ENCODE peak calls at places on chromosomes 3 and 15, in four cellular contexts. One of them, this sample, is unnamed.

GRCh38 chr3:43693594-43693993 is 2.9 kb downstream of the ABHD5 start:
- DNase-seq in K562: no peak
- DNase-seq in NT2/D1: no peak
- DNase-seq in neural progenitor cell: no peak
- DNase-seq in this sample: no peak

GRCh38 chr15:90062023-90062728 is 40.1 kb downstream of the IDH2 start:
- DNase-seq in K562: peak
- DNase-seq in NT2/D1: peak
- DNase-seq in neural progenitor cell: peak
- DNase-seq in this sample: peak

GRCh38 chr3:169668957-169669681 is 5.6 kb upstream of the MECOM start:
- DNase-seq in K562: peak
- DNase-seq in NT2/D1: no peak
- DNase-seq in neural progenitor cell: peak
- DNase-seq in this sample: peak

GRCh38 chr3:147554332-147554731 is 145.2 kb downstream of the ZIC1 start:
- DNase-seq in K562: no peak
- DNase-seq in NT2/D1: no peak
- DNase-seq in neural progenitor cell: no peak
- DNase-seq in this sample: no peak

GRCh38 chr15:30990451-30991300 is 752 bp downstream of the MTMR10 start:
- DNase-seq in K562: peak
- DNase-seq in NT2/D1: no peak
- DNase-seq in neural progenitor cell: peak
- DNase-seq in this sample: no peak

GRCh38 chr3:23923786-23924185 is 6.9 kb downstream of the RPL15 start:
- DNase-seq in K562: peak
- DNase-seq in NT2/D1: no peak
- DNase-seq in neural progenitor cell: no peak
- DNase-seq in this sample: no peak

GRCh38 chr3:50248387-50248786 is 12.4 kb downstream of the GNAI2 start:
- DNase-seq in K562: no peak
- DNase-seq in NT2/D1: no peak
- DNase-seq in neural progenitor cell: no peak
- DNase-seq in this sample: peak

GRCh38 chr3:15941958-15942357 is 144.2 kb upstream of the ANKRD28 start:
- DNase-seq in K562: no peak
- DNase-seq in NT2/D1: no peak
- DNase-seq in neural progenitor cell: no peak
- DNase-seq in this sample: no peak

GRCh38 chr3:194555175-194556062 is 68.6 kb upstream of the ATP13A3 start:
- DNase-seq in K562: no peak
- DNase-seq in NT2/D1: no peak
- DNase-seq in neural progenitor cell: no peak
- DNase-seq in this sample: no peak

GRCh38 chr15:25775317-25775912 is 87.7 kb downstream of the ATP10A start:
- DNase-seq in K562: no peak
- DNase-seq in NT2/D1: peak
- DNase-seq in neural progenitor cell: peak
- DNase-seq in this sample: peak

GRCh38 chr15:61812476-61812875 is 247.8 kb downstream of the VPS13C start:
- DNase-seq in K562: no peak
- DNase-seq in NT2/D1: no peak
- DNase-seq in neural progenitor cell: no peak
- DNase-seq in this sample: no peak

GRCh38 chr15:82663186-82663600 is 16.0 kb upstream of the CPEB1 start:
- DNase-seq in K562: peak
- DNase-seq in NT2/D1: peak
- DNase-seq in neural progenitor cell: peak
- DNase-seq in this sample: peak

GRCh38 chr3:49500408-49501257 is 30.6 kb downstream of the DAG1 start:
- DNase-seq in K562: peak
- DNase-seq in NT2/D1: no peak
- DNase-seq in neural progenitor cell: no peak
- DNase-seq in this sample: no peak

GRCh38 chr3:134885877-134886621 is 91.0 kb downstream of the EPHB1 start:
- DNase-seq in K562: no peak
- DNase-seq in NT2/D1: no peak
- DNase-seq in neural progenitor cell: no peak
- DNase-seq in this sample: no peak

GRCh38 chr15:59180946-59181345 is 25.7 kb upstream of the LDHAL6B start:
- DNase-seq in K562: no peak
- DNase-seq in NT2/D1: no peak
- DNase-seq in neural progenitor cell: no peak
- DNase-seq in this sample: no peak

GRCh38 chr3:78725703-78726246 is 1042.0 kb downstream of the ROBO1 start:
- DNase-seq in K562: no peak
- DNase-seq in NT2/D1: no peak
- DNase-seq in neural progenitor cell: no peak
- DNase-seq in this sample: no peak

GRCh38 chr3:152335273-152335672 is 66.5 kb downstream of the MBNL1 start:
- DNase-seq in K562: no peak
- DNase-seq in NT2/D1: no peak
- DNase-seq in neural progenitor cell: no peak
- DNase-seq in this sample: no peak

GRCh38 chr3:48155122-48155521 is 33.1 kb downstream of the CDC25A start:
- DNase-seq in K562: no peak
- DNase-seq in NT2/D1: no peak
- DNase-seq in neural progenitor cell: no peak
- DNase-seq in this sample: no peak

GRCh38 chr3:13138566-13139145 is 65.4 kb upstream of the IQSEC1 start:
- DNase-seq in K562: no peak
- DNase-seq in NT2/D1: no peak
- DNase-seq in neural progenitor cell: no peak
- DNase-seq in this sample: peak

GRCh38 chr15:91412529-91412928 is 312.5 kb downstream of the SV2B start:
- DNase-seq in K562: no peak
- DNase-seq in NT2/D1: no peak
- DNase-seq in neural progenitor cell: no peak
- DNase-seq in this sample: no peak

GRCh38 chr3:13452490-13453335 is 27.4 kb upstream of the HDAC11 start:
- DNase-seq in K562: peak
- DNase-seq in NT2/D1: peak
- DNase-seq in neural progenitor cell: peak
- DNase-seq in this sample: no peak

GRCh38 chr3:51710631-51711351 is 3.9 kb downstream of the GRM2 start:
- DNase-seq in K562: no peak
- DNase-seq in NT2/D1: no peak
- DNase-seq in neural progenitor cell: peak
- DNase-seq in this sample: peak

GRCh38 chr3:170907519-170908234 is 760 bp downstream of the EIF5A2 start:
- DNase-seq in K562: peak
- DNase-seq in NT2/D1: no peak
- DNase-seq in neural progenitor cell: peak
- DNase-seq in this sample: peak

GRCh38 chr3:53084310-53085001 is 38.6 kb upstream of the SFMBT1 start:
- DNase-seq in K562: peak
- DNase-seq in NT2/D1: no peak
- DNase-seq in neural progenitor cell: no peak
- DNase-seq in this sample: no peak

GRCh38 chr3:30518872-30519271 is 87.5 kb upstream of the TGFBR2 start:
- DNase-seq in K562: no peak
- DNase-seq in NT2/D1: no peak
- DNase-seq in neural progenitor cell: no peak
- DNase-seq in this sample: no peak

GRCh38 chr3:13540332-13540995 is 8.5 kb upstream of the FBLN2 start:
- DNase-seq in K562: no peak
- DNase-seq in NT2/D1: no peak
- DNase-seq in neural progenitor cell: no peak
- DNase-seq in this sample: peak

GRCh38 chr15:98439523-98439942 is 208.8 kb upstream of the IGF1R start:
- DNase-seq in K562: no peak
- DNase-seq in NT2/D1: no peak
- DNase-seq in neural progenitor cell: no peak
- DNase-seq in this sample: no peak

GRCh38 chr3:134350861-134351311 is 23.4 kb downstream of the AMOTL2 start:
- DNase-seq in K562: no peak
- DNase-seq in NT2/D1: no peak
- DNase-seq in neural progenitor cell: no peak
- DNase-seq in this sample: peak

GRCh38 chr3:192913540-192913939 is 4.1 kb downstream of the MB21D2 start:
- DNase-seq in K562: no peak
- DNase-seq in NT2/D1: no peak
- DNase-seq in neural progenitor cell: no peak
- DNase-seq in this sample: no peak

GRCh38 chr3:192915306-192915705 is 2.4 kb downstream of the MB21D2 start:
- DNase-seq in K562: no peak
- DNase-seq in NT2/D1: peak
- DNase-seq in neural progenitor cell: peak
- DNase-seq in this sample: no peak

GRCh38 chr3:192916455-192917257 is 1.0 kb downstream of the MB21D2 start:
- DNase-seq in K562: no peak
- DNase-seq in NT2/D1: peak
- DNase-seq in neural progenitor cell: peak
- DNase-seq in this sample: peak

GRCh38 chr3:192915724-192916123 is 1.9 kb downstream of the MB21D2 start:
- DNase-seq in K562: no peak
- DNase-seq in NT2/D1: no peak
- DNase-seq in neural progenitor cell: peak
- DNase-seq in this sample: no peak

DNA sequence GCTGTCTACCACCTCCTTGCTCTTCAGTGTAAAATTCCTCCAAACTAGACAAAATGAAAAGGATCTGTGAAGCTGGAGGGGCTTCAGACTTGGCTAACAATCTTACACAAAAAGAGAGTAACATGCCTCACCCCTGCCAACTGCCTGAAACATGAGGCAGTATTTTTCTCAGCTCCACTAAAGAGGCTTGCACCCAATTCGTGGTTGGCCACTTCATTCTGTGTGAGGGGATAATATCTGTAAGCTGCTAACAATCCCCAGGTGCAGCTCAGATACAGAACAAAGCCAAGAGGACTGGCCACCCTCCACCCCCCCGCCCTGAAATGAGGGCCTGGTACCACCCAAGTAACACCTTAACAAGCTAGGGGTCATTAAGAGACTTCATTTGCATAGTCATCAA is 2.8 kb downstream of the MB21D2 start:
- DNase-seq in K562: no peak
- DNase-seq in NT2/D1: no peak
- DNase-seq in neural progenitor cell: no peak
- DNase-seq in this sample: no peak
- H3K9ac ChIP-seq in K562: no peak
- H3K9ac ChIP-seq in NT2/D1: no peak
- H3K9ac ChIP-seq in neural progenitor cell: no peak
- H3K9ac ChIP-seq in this sample: no peak

GRCh38 chr3:8421267-8421666 is 80.4 kb upstream of the LMCD1 start:
- DNase-seq in K562: no peak
- DNase-seq in NT2/D1: no peak
- DNase-seq in neural progenitor cell: no peak
- DNase-seq in this sample: no peak
- H3K9ac ChIP-seq in K562: no peak
- H3K9ac ChIP-seq in NT2/D1: no peak
- H3K9ac ChIP-seq in neural progenitor cell: no peak
- H3K9ac ChIP-seq in this sample: no peak

DNA sequence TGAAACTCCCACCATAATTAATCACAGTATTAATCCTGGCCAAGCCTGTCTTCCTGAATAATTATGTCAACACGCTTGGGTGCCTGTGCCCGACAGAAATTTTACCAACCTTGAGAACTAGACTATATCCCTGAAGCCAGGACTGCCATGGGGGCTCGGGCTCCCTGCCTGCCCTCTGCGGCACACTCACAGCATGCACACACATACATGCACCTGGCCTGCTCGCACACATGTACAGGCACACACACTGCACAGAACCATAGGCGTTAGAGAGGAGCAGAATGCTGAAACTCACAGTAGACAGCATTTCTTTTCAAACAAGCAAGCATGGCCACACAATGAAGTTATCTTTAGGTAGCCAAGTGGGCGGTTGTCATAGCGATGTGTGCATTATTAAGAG is 91.2 kb downstream of the ZNF621 start:
- DNase-seq in K562: no peak
- DNase-seq in NT2/D1: no peak
- DNase-seq in neural progenitor cell: peak
- DNase-seq in this sample: no peak
- H3K9ac ChIP-seq in K562: peak
- H3K9ac ChIP-seq in NT2/D1: peak
- H3K9ac ChIP-seq in neural progenitor cell: no peak
- H3K9ac ChIP-seq in this sample: no peak

GRCh38 chr3:123919353-123919752 is 35.2 kb upstream of the MYLK start:
- DNase-seq in K562: no peak
- DNase-seq in NT2/D1: no peak
- DNase-seq in neural progenitor cell: no peak
- DNase-seq in this sample: peak

GRCh38 chr3:123920383-123920782 is 36.3 kb upstream of the MYLK start:
- DNase-seq in K562: no peak
- DNase-seq in NT2/D1: no peak
- DNase-seq in neural progenitor cell: no peak
- DNase-seq in this sample: no peak

GRCh38 chr3:123909785-123910184 is 25.7 kb upstream of the MYLK start:
- DNase-seq in K562: no peak
- DNase-seq in NT2/D1: no peak
- DNase-seq in neural progenitor cell: no peak
- DNase-seq in this sample: no peak

DNA sequence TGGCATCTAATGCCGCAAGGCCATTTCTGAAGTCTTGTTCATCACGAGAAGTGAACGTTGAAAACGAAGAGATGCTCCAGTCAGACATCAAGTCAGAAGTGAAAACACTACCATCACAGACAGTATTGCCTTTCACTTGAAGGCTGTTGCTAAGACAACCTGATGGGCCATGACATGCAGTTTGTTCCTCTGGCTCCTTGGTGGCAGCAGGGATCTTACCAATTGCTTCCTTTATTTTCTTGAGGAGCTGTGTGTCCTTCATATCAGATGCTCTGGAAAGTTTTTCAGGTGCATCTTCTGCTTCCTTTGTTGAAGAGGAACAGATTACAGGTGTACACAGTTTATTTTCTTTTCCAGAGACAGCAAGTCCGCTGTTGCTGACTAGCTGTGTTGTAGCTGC is 30.7 kb upstream of the MYLK start:
- DNase-seq in K562: no peak
- DNase-seq in NT2/D1: no peak
- DNase-seq in neural progenitor cell: no peak
- DNase-seq in this sample: no peak
- H3K9ac ChIP-seq in K562: no peak
- H3K9ac ChIP-seq in NT2/D1: no peak
- H3K9ac ChIP-seq in neural progenitor cell: no peak
- H3K9ac ChIP-seq in this sample: no peak

DNA sequence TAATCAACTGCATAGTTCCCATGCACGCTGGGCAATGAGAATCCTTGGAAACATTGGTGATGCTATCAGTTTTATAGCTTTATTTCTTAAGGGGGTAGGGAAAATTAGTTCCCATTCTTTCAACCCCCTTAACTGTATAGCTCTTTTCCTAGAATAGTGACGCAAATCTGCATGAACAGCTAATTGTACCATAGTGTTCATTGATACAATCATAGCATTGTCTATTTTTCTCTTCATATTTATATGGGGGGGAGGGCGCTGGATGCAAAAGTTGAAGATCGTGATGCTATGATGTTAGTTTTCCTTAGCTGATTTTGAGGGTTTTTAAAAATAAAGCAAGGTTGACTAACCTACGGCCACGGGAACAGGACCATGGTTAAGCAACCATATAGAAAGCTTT is 32.4 kb upstream of the SAMMSON start:
- DNase-seq in K562: no peak
- DNase-seq in NT2/D1: no peak
- DNase-seq in neural progenitor cell: no peak
- DNase-seq in this sample: no peak
- H3K9ac ChIP-seq in K562: no peak
- H3K9ac ChIP-seq in NT2/D1: no peak
- H3K9ac ChIP-seq in neural progenitor cell: no peak
- H3K9ac ChIP-seq in this sample: no peak